ENCODE peak calls at places on chromosome 14, in four cellular contexts. One of them, this sample, is unnamed.

GRCh38 chr14:59582845-59583509 is 6.4 kb upstream of the CCDC175 start:
- DNase-seq in H1: no peak
- DNase-seq in HepG2: no peak
- DNase-seq in K562: peak
- DNase-seq in this sample: no peak

GRCh38 chr14:91311284-91311662 is 66.8 kb upstream of the GPR68 start:
- DNase-seq in HepG2: no peak
- DNase-seq in H1: no peak
- DNase-seq in K562: no peak
- DNase-seq in this sample: no peak

GRCh38 chr14:51547260-51547659 is 104.5 kb upstream of the FRMD6 start:
- DNase-seq in K562: no peak
- DNase-seq in HepG2: no peak
- DNase-seq in H1: no peak
- DNase-seq in this sample: peak

GRCh38 chr14:94125659-94126418 is 3.6 kb downstream of the IFI27L2 start:
- DNase-seq in H1: no peak
- DNase-seq in HepG2: no peak
- DNase-seq in K562: no peak
- DNase-seq in this sample: no peak

GRCh38 chr14:77097006-77097688 is 911 bp upstream of the CIPC start:
- DNase-seq in H1: no peak
- DNase-seq in K562: no peak
- DNase-seq in HepG2: peak
- DNase-seq in this sample: no peak

GRCh38 chr14:33799705-33800269 is 151.1 kb downstream of the EGLN3 start:
- DNase-seq in K562: no peak
- DNase-seq in H1: no peak
- DNase-seq in HepG2: no peak
- DNase-seq in this sample: no peak

GRCh38 chr14:26870096-26870495 is 272.3 kb upstream of the NOVA1 start:
- DNase-seq in HepG2: no peak
- DNase-seq in H1: no peak
- DNase-seq in K562: no peak
- DNase-seq in this sample: no peak

GRCh38 chr14:74852922-74853530 is 22.9 kb downstream of the PROX2 start:
- DNase-seq in K562: no peak
- DNase-seq in H1: no peak
- DNase-seq in HepG2: no peak
- DNase-seq in this sample: no peak

GRCh38 chr14:27386391-27386790 is 788.6 kb upstream of the NOVA1 start:
- DNase-seq in H1: no peak
- DNase-seq in K562: no peak
- DNase-seq in HepG2: no peak
- DNase-seq in this sample: no peak

GRCh38 chr14:98826618-98827017 is 445.4 kb downstream of the BCL11B start:
- DNase-seq in H1: no peak
- DNase-seq in HepG2: no peak
- DNase-seq in K562: no peak
- DNase-seq in this sample: no peak
- TF ChIP-seq PHF8 in H1: no peak
- TF ChIP-seq PHF8 in HepG2: no peak
- TF ChIP-seq PHF8 in K562: no peak
- TF ChIP-seq PHF8 in this sample: no peak

GRCh38 chr14:71130491-71131179 is 223.4 kb downstream of the PCNX1 start:
- DNase-seq in HepG2: no peak
- DNase-seq in K562: no peak
- DNase-seq in H1: no peak
- DNase-seq in this sample: no peak
- TF ChIP-seq PHF8 in HepG2: no peak
- TF ChIP-seq PHF8 in K562: no peak
- TF ChIP-seq PHF8 in H1: no peak
- TF ChIP-seq PHF8 in this sample: no peak

GRCh38 chr14:102774391-102775153 is 2.7 kb upstream of the TRAF3 start:
- DNase-seq in K562: peak
- DNase-seq in H1: peak
- DNase-seq in HepG2: peak
- DNase-seq in this sample: peak
- TF ChIP-seq PHF8 in K562: no peak
- TF ChIP-seq PHF8 in H1: no peak
- TF ChIP-seq PHF8 in HepG2: no peak
- TF ChIP-seq PHF8 in this sample: no peak

GRCh38 chr14:64966976-64967375 is 5.2 kb downstream of the RAB15 start:
- DNase-seq in H1: no peak
- DNase-seq in HepG2: no peak
- DNase-seq in K562: no peak
- DNase-seq in this sample: no peak

GRCh38 chr14:64970776-64971451 is 1.2 kb downstream of the RAB15 start:
- DNase-seq in H1: no peak
- DNase-seq in K562: no peak
- DNase-seq in HepG2: no peak
- DNase-seq in this sample: peak

GRCh38 chr14:64970041-64970440 is 2.1 kb downstream of the RAB15 start:
- DNase-seq in HepG2: no peak
- DNase-seq in H1: no peak
- DNase-seq in K562: no peak
- DNase-seq in this sample: no peak

GRCh38 chr14:64968167-64968566 is 4.0 kb downstream of the RAB15 start:
- DNase-seq in K562: no peak
- DNase-seq in HepG2: no peak
- DNase-seq in H1: no peak
- DNase-seq in this sample: no peak

GRCh38 chr14:64968651-64969050 is 3.5 kb downstream of the RAB15 start:
- DNase-seq in HepG2: no peak
- DNase-seq in H1: no peak
- DNase-seq in K562: no peak
- DNase-seq in this sample: no peak
- TF ChIP-seq PHF8 in HepG2: no peak
- TF ChIP-seq PHF8 in H1: no peak
- TF ChIP-seq PHF8 in K562: no peak
- TF ChIP-seq PHF8 in this sample: no peak

DNA sequence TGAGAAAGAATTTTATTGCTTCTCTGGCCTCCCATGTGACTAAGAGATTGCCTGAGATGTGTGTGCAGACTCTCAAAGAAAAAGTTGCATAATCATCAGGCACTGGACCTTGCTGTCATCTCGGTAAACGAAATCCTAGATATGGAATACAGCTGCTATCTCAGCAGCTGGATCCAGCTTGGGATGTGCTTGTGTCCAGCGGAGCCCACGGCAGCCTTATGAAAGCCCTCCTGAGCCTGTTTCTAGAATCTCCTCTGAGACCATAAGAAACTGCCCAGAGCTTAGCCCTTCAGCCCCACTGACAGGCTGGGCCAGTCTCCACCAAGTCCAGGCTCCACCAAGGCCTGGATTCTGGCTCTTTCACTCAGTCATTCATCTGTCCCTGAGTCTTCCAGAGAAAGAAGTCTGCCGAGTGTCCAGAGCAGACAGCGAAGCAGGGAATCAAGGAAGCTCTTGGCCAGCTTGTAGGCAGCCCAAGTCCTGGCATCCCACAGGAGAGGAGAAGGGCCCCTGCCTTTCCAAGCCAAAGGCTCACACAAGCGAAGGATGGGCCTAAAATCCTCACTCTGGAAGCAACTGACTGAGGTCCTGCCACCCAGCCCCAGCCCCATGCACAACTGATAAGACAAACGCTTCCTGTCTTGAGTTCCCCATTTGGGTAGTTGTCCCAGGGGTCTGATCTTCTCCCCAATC is 97.8 kb downstream of the SEC23A start:
- DNase-seq in K562: no peak
- DNase-seq in H1: no peak
- DNase-seq in HepG2: no peak
- DNase-seq in this sample: no peak
- TF ChIP-seq PHF8 in K562: no peak
- TF ChIP-seq PHF8 in H1: no peak
- TF ChIP-seq PHF8 in HepG2: no peak
- TF ChIP-seq PHF8 in this sample: no peak

DNA sequence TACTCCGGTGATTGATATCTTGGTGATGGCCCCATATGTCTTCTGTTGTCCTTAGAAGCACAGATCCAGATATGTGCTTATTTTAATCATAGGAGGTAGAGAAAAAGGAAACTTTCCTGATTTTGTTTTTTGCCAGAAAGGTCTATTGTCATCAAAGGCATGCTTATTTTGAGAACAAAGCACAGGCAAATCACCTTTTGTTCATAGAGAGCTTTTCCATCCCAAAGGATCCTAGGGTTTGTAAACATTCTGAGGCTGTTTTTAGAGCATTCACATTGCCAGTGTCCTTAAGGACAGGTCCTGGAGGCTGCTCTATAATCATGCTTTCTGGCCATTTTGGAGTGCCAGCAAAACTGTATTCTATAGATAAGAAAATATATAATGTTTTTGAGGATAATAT is 148.5 kb upstream of the SEL1L start:
- DNase-seq in HepG2: no peak
- DNase-seq in K562: no peak
- DNase-seq in H1: no peak
- DNase-seq in this sample: no peak
- TF ChIP-seq PHF8 in HepG2: no peak
- TF ChIP-seq PHF8 in K562: no peak
- TF ChIP-seq PHF8 in H1: no peak
- TF ChIP-seq PHF8 in this sample: no peak

GRCh38 chr14:21231020-21231652 is 38.1 kb downstream of the HNRNPC start:
- DNase-seq in HepG2: no peak
- DNase-seq in H1: no peak
- DNase-seq in K562: no peak
- DNase-seq in this sample: no peak
- TF ChIP-seq PHF8 in HepG2: no peak
- TF ChIP-seq PHF8 in H1: no peak
- TF ChIP-seq PHF8 in K562: no peak
- TF ChIP-seq PHF8 in this sample: no peak

DNA sequence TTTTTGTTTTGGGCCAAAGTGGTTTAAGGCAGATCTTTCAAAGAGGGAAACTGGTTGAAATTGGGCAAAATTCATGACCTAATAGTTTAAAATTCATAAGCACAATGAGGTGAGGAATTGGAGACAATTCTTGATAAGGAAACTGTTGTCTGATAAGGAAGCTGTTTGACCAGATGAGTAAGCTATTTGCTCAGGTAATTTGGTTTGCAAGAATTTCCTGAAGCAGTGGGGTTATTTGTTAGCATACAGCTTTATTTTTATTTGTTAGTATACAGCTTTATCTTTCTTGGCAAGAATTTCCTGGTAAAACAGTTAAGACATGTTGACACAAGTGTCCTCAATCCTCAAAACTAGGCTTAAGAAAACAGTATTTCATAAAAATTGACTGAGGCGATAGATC is 559.0 kb downstream of the GALC start:
- DNase-seq in K562: no peak
- DNase-seq in H1: no peak
- DNase-seq in HepG2: no peak
- DNase-seq in this sample: no peak
- TF ChIP-seq PHF8 in K562: no peak
- TF ChIP-seq PHF8 in H1: no peak
- TF ChIP-seq PHF8 in HepG2: no peak
- TF ChIP-seq PHF8 in this sample: no peak

This sample was measured in A549.